ENCODE peak calls at places on chromosome 16, in seven cellular contexts. N is HCT116, D is SK-N-SH, Z is H1, A is GM12878, L is HepG2, P is K562. B is an unnamed sample.

GRCh38 chr16:19113577-19114358 is at the start of gene ITPRIPL2:
- DNase-seq in N (peak), D (peak), Z (no peak), A (no peak), L (peak), P (peak), B (peak)

GRCh38 chr16:50209548-50210265 is 56.6 kb downstream of the TENT4B start:
- DNase-seq in N (no peak), D (no peak), Z (no peak), A (no peak), L (no peak), P (no peak), B (no peak)

GRCh38 chr16:49348408-49349176 is 25.0 kb upstream of the C16orf78 start:
- DNase-seq in N (peak), D (no peak), Z (no peak), A (no peak), L (no peak), P (peak), B (peak)

GRCh38 chr16:82439678-82440293 is 187.0 kb upstream of the CDH13 start:
- DNase-seq in N (peak), D (peak), Z (no peak), A (no peak), L (peak), P (peak), B (no peak)

GRCh38 chr16:57422026-57422944 is 17.7 kb downstream of the CCL17 start:
- DNase-seq in N (no peak), D (peak), Z (no peak), A (no peak), L (peak), P (peak), B (no peak)

GRCh38 chr16:50208460-50208931 is 55.4 kb downstream of the TENT4B start:
- DNase-seq in N (no peak), D (no peak), Z (no peak), A (no peak), L (peak), P (no peak), B (no peak)

GRCh38 chr16:24853830-24854229 is 8.1 kb downstream of the SLC5A11 start:
- DNase-seq in N (no peak), D (peak), Z (no peak), A (no peak), L (no peak), P (no peak), B (no peak)

GRCh38 chr16:11447272-11447671 is 102.0 kb downstream of the RMI2 start:
- DNase-seq in N (no peak), D (no peak), Z (no peak), A (no peak), L (no peak), P (no peak), B (no peak)

GRCh38 chr16:57023541-57024249 is 34.3 kb downstream of the NLRC5 start:
- DNase-seq in N (no peak), D (no peak), Z (no peak), A (no peak), L (no peak), P (no peak), B (no peak)

GRCh38 chr16:11361751-11362742 is 16.8 kb downstream of the RMI2 start:
- DNase-seq in N (no peak), D (no peak), Z (no peak), A (peak), L (no peak), P (no peak), B (no peak)

GRCh38 chr16:89330177-89330856 is 112.8 kb downstream of the ZNF778 start:
- DNase-seq in N (peak), D (no peak), Z (no peak), A (no peak), L (peak), P (peak), B (no peak)

GRCh38 chr16:53129281-53130192 is 74.7 kb downstream of the CHD9 start:
- DNase-seq in N (no peak), D (peak), Z (no peak), A (no peak), L (peak), P (peak), B (peak)

GRCh38 chr16:81817789-81818304 is 38.8 kb downstream of the PLCG2 start:
- DNase-seq in N (no peak), D (no peak), Z (no peak), A (peak), L (no peak), P (no peak), B (no peak)

GRCh38 chr16:35735403-35736251 is 2276.2 kb downstream of the TP53TG3F start:
- DNase-seq in N (no peak), D (no peak), Z (no peak), A (no peak), L (no peak), P (no peak), B (no peak)

GRCh38 chr16:57303910-57304168 is 19.4 kb upstream of the PLLP start:
- DNase-seq in N (no peak), D (no peak), Z (no peak), A (no peak), L (no peak), P (no peak), B (no peak)

GRCh38 chr16:82061861-82062525 is 26.9 kb downstream of the HSD17B2 start:
- DNase-seq in N (peak), D (peak), Z (no peak), A (no peak), L (no peak), P (peak), B (no peak)

GRCh38 chr16:6095414-6095813 is 997.8 kb upstream of the EEF2KMT start:
- DNase-seq in N (no peak), D (no peak), Z (no peak), A (no peak), L (no peak), P (no peak), B (no peak)

GRCh38 chr16:89913408-89914387 is 5.0 kb upstream of the MC1R start:
- DNase-seq in N (no peak), D (no peak), Z (no peak), A (no peak), L (no peak), P (no peak), B (no peak)

GRCh38 chr16:11587643-11588247 is 1.0 kb upstream of the LITAF start:
- DNase-seq in N (no peak), D (peak), Z (no peak), A (no peak), L (no peak), P (no peak), B (no peak)

GRCh38 chr16:85415196-85415988 is 197.7 kb upstream of the GSE1 start:
- DNase-seq in N (no peak), D (peak), Z (no peak), A (no peak), L (no peak), P (no peak), B (no peak)

GRCh38 chr16:391885-392335 is 5.1 kb upstream of the NME4 start:
- DNase-seq in N (no peak), D (peak), Z (peak), A (no peak), L (peak), P (peak), B (no peak)

GRCh38 chr16:27720731-27721547 is 171.0 kb downstream of the KATNIP start:
- DNase-seq in N (no peak), D (no peak), Z (no peak), A (no peak), L (no peak), P (no peak), B (no peak)

GRCh38 chr16:26051078-26051477 is 359.3 kb downstream of the HS3ST4 start:
- DNase-seq in N (no peak), D (no peak), Z (peak), A (no peak), L (no peak), P (no peak), B (no peak)

GRCh38 chr16:83215417-83216001 is 588.7 kb downstream of the CDH13 start:
- DNase-seq in N (peak), D (peak), Z (peak), A (no peak), L (peak), P (peak), B (no peak)

GRCh38 chr16:51651061-51651466 is 500.0 kb upstream of the SALL1 start:
- DNase-seq in N (no peak), D (peak), Z (no peak), A (no peak), L (no peak), P (no peak), B (no peak)

GRCh38 chr16:57985204-57986121 is 14.5 kb upstream of the CNGB1 start:
- DNase-seq in N (no peak), D (peak), Z (no peak), A (no peak), L (no peak), P (peak), B (no peak)

GRCh38 chr16:15041260-15042011 is 14.4 kb downstream of the NTAN1 start:
- DNase-seq in N (no peak), D (no peak), Z (no peak), A (no peak), L (no peak), P (peak), B (no peak)

GRCh38 chr16:77289331-77289809 is 90.2 kb downstream of the SYCE1L start:
- DNase-seq in N (no peak), D (peak), Z (no peak), A (no peak), L (no peak), P (no peak), B (no peak)
- TF ChIP-seq JUND in N (no peak), D (peak), Z (no peak), A (no peak), L (no peak), P (no peak), B (no peak)

GRCh38 chr16:31451681-31452351 is 7.5 kb upstream of the ARMC5 start:
- DNase-seq in N (peak), D (peak), Z (no peak), A (no peak), L (peak), P (peak), B (peak)
- TF ChIP-seq JUND in N (no peak), D (no peak), Z (no peak), A (no peak), L (no peak), P (no peak), B (no peak)

DNA sequence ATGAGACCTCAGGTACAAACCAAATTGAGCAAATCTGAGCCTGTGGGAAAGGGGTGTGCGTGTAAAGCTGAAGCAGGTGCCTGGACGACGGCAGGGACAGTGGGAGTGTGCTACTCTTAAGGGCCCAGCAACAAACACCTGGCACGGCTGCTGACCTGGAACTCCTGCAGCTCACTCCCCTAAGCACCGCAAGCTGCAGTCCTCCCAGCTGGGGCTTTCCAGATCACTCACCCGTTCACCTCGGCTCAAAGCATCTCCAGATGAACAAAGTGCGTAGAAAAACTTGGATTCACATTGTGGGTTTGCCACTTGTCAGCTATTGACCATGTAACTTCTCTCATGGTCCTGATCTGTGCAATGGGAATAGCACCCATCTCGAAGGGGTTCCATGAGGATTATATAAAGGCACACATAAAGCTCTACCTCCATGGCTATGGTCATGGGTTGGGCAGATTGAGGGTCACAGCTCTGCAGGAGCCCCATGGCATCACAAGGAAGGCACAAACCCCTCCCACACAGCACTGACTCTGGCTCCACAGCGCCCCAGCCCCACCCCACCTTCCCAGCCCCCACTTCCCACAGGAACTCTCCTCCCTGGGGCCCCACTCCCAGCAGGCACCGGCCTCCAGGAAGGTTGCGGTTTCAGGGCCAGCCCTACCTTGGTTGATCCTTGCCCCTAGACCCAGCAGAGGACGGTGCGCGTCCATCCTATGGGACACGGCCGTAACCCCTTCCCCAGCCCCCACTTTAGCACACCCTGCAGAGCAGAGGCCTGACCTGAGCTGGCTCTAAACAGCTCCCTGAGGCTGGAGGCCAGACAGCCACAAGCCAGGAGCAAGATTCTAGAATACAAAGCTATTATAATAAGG is 21.9 kb downstream of the ST3GAL2 start:
- DNase-seq in N (no peak), D (no peak), Z (no peak), A (no peak), L (peak), P (no peak), B (no peak)
- TF ChIP-seq JUND in N (no peak), D (no peak), Z (no peak), A (no peak), L (no peak), P (no peak), B (no peak)

GRCh38 chr16:1912215-1912543 is 6.0 kb downstream of the HS3ST6 start:
- DNase-seq in N (no peak), D (no peak), Z (no peak), A (no peak), L (no peak), P (no peak), B (no peak)

GRCh38 chr16:1914084-1914608 is 4.1 kb downstream of the HS3ST6 start:
- DNase-seq in N (no peak), D (no peak), Z (no peak), A (no peak), L (no peak), P (no peak), B (no peak)

GRCh38 chr16:1914759-1915387 is 3.3 kb downstream of the HS3ST6 start:
- DNase-seq in N (no peak), D (no peak), Z (no peak), A (no peak), L (no peak), P (no peak), B (no peak)

GRCh38 chr16:1911467-1912214 is 6.6 kb downstream of the HS3ST6 start:
- DNase-seq in N (no peak), D (no peak), Z (no peak), A (no peak), L (no peak), P (no peak), B (no peak)

DNA sequence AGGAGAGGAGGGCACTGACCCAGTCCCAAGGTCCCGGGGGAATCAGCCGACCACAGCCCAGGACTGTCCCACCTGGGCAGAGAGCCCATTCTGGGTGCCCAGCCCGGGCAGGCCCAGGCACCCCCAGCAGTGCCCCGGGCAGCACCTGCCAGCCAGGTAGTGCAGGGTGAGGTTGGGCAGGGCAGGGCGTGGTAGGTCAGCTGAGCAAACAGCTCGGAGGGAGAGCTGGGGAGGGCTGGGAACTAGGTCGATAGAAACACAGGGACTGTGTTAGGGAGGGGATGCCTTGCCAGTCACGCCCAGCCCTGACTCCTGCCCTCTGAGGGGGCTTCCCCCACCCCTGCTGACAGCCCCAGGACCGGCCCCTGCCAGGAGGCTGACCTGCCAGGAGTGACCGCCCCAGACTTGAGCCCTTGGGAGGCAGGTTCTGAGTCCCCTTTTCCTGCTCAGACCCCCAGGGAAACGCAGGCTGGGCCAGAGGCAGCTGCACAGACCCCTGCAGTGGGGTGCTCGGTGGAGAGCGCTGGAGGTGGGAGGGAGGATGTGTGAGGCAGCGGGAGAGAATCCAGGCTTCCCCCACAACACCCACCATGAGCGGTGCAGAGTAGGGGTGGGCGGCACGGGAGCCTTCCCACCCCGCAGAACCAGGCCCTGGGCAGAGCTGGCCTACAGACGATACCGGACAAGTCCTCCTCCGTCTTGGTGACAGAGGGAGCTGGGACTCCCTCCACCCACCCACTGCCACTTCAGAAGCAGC is 4.7 kb downstream of the HS3ST6 start:
- DNase-seq in N (no peak), D (no peak), Z (no peak), A (no peak), L (no peak), P (no peak), B (no peak)
- TF ChIP-seq JUND in N (no peak), D (no peak), Z (no peak), A (no peak), L (no peak), P (no peak), B (no peak)

GRCh38 chr16:4290236-4290830 is 17.5 kb upstream of the TFAP4 start:
- DNase-seq in N (peak), D (peak), Z (no peak), A (no peak), L (peak), P (no peak), B (peak)
- TF ChIP-seq JUND in N (peak), D (no peak), Z (peak), A (no peak), L (peak), P (peak), B (no peak)

GRCh38 chr16:86868746-86869145 is 290.4 kb downstream of the FOXL1 start:
- DNase-seq in N (no peak), D (no peak), Z (no peak), A (no peak), L (no peak), P (no peak), B (no peak)
- TF ChIP-seq JUND in N (no peak), D (no peak), Z (no peak), A (no peak), L (no peak), P (no peak), B (no peak)

GRCh38 chr16:75192606-75193264 is 14.2 kb downstream of the CTRB2 start:
- DNase-seq in N (no peak), D (no peak), Z (no peak), A (no peak), L (peak), P (no peak), B (no peak)
- TF ChIP-seq JUND in N (no peak), D (no peak), Z (no peak), A (no peak), L (no peak), P (no peak), B (no peak)

DNA sequence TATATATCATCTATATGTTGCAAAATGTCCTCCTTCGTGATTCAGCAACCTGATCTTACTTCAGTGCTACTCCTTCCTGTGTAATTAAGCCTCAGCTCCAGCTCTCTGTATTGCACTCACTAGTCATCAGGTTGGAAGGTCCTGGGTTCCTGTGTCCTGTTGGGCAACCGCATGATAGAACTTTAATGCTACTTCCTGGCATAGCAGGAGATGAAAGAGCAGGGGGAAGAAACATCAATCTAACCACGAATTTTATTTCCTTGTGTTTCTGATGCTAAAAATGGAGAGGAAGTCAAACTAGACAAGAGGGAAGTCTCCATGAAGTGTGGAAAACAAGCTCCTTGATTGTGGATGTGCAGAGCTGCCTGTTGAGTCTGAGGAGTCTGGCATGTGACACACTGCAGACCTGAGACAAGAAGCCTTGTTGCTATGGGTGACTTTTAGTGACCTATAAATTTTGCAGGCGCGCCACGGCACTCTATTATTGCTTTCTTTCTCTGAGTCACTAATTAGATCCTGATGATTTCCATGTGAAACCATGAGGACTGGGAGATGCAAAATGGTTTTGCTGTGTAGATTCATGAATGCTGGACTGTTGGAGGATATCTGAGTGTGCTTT is 25.6 kb downstream of the IGSF6 start:
- DNase-seq in N (peak), D (peak), Z (no peak), A (no peak), L (peak), P (no peak), B (no peak)
- TF ChIP-seq JUND in N (no peak), D (peak), Z (no peak), A (no peak), L (no peak), P (no peak), B (no peak)